ENCODE peak calls at places on chromosomes 6 and 20, in ten cellular contexts. One of them, this sample, is unnamed.

GRCh38 chr6:106715922-106716321 is 86.5 kb downstream of the QRSL1 start:
- DNase-seq in A549: no peak
- DNase-seq in IMR-90: no peak
- DNase-seq in H1: no peak
- DNase-seq in H54: no peak
- DNase-seq in uterus: no peak
- DNase-seq in GM12892: no peak
- DNase-seq in body of pancreas: no peak
- DNase-seq in gastrocnemius medialis: no peak
- DNase-seq in K562: no peak
- DNase-seq in this sample: no peak

GRCh38 chr6:147127587-147127986 is 76.6 kb upstream of the STXBP5 start:
- DNase-seq in K562: no peak
- DNase-seq in uterus: no peak
- DNase-seq in H1: no peak
- DNase-seq in A549: no peak
- DNase-seq in GM12892: no peak
- DNase-seq in IMR-90: peak; percentile 36
- DNase-seq in body of pancreas: no peak
- DNase-seq in gastrocnemius medialis: no peak
- DNase-seq in H54: no peak
- DNase-seq in this sample: peak; percentile 11

GRCh38 chr20:17873410-17874270 is 95.0 kb downstream of the SNX5 start:
- DNase-seq in A549: peak; percentile 68
- DNase-seq in H1: no peak
- DNase-seq in K562: no peak
- DNase-seq in H54: peak; percentile 83
- DNase-seq in body of pancreas: peak; percentile 96
- DNase-seq in IMR-90: peak; percentile 96
- DNase-seq in gastrocnemius medialis: peak; percentile 75
- DNase-seq in uterus: peak; percentile 92
- DNase-seq in GM12892: no peak
- DNase-seq in this sample: no peak

GRCh38 chr6:14121936-14122344 is 4.4 kb downstream of the CD83 start:
- DNase-seq in H1: no peak
- DNase-seq in K562: no peak
- DNase-seq in IMR-90: no peak
- DNase-seq in gastrocnemius medialis: peak; percentile 21
- DNase-seq in A549: no peak
- DNase-seq in H54: no peak
- DNase-seq in body of pancreas: no peak
- DNase-seq in uterus: no peak
- DNase-seq in GM12892: peak; percentile 27
- DNase-seq in this sample: no peak

GRCh38 chr20:20814685-20815084 is 102.2 kb upstream of the RALGAPA2 start:
- DNase-seq in K562: no peak
- DNase-seq in A549: peak; percentile 12
- DNase-seq in H1: peak; percentile 86
- DNase-seq in gastrocnemius medialis: no peak
- DNase-seq in IMR-90: no peak
- DNase-seq in GM12892: no peak
- DNase-seq in uterus: no peak
- DNase-seq in H54: no peak
- DNase-seq in body of pancreas: no peak
- DNase-seq in this sample: no peak

GRCh38 chr6:90144396-90144795 is 152.2 kb downstream of the BACH2 start:
- DNase-seq in IMR-90: no peak
- DNase-seq in body of pancreas: no peak
- DNase-seq in gastrocnemius medialis: no peak
- DNase-seq in H54: no peak
- DNase-seq in H1: no peak
- DNase-seq in A549: no peak
- DNase-seq in K562: no peak
- DNase-seq in GM12892: no peak
- DNase-seq in uterus: no peak
- DNase-seq in this sample: no peak

GRCh38 chr6:26045939-26046368 is 41.3 kb upstream of the HFE start:
- DNase-seq in H1: no peak
- DNase-seq in GM12892: no peak
- DNase-seq in A549: no peak
- DNase-seq in IMR-90: no peak
- DNase-seq in body of pancreas: no peak
- DNase-seq in K562: no peak
- DNase-seq in gastrocnemius medialis: no peak
- DNase-seq in H54: no peak
- DNase-seq in uterus: no peak
- DNase-seq in this sample: peak; percentile 87

GRCh38 chr20:51985013-51985415 is 182.7 kb upstream of the SALL4 start:
- DNase-seq in K562: no peak
- DNase-seq in A549: peak; percentile 82
- DNase-seq in body of pancreas: no peak
- DNase-seq in GM12892: no peak
- DNase-seq in IMR-90: peak; percentile 96
- DNase-seq in H54: peak; percentile 67
- DNase-seq in uterus: no peak
- DNase-seq in H1: no peak
- DNase-seq in gastrocnemius medialis: no peak
- DNase-seq in this sample: no peak

GRCh38 chr6:82906489-82906888 is 159.2 kb downstream of the UBE3D start:
- DNase-seq in H54: no peak
- DNase-seq in A549: no peak
- DNase-seq in GM12892: no peak
- DNase-seq in IMR-90: peak; percentile 50
- DNase-seq in gastrocnemius medialis: no peak
- DNase-seq in H1: no peak
- DNase-seq in K562: peak; percentile 13
- DNase-seq in uterus: no peak
- DNase-seq in body of pancreas: no peak
- DNase-seq in this sample: no peak

GRCh38 chr6:157020398-157021266 is 243.5 kb downstream of the ARID1B start:
- DNase-seq in gastrocnemius medialis: no peak
- DNase-seq in uterus: no peak
- DNase-seq in H1: no peak
- DNase-seq in body of pancreas: peak; percentile 51
- DNase-seq in K562: peak; percentile 78
- DNase-seq in H54: peak; percentile 23
- DNase-seq in A549: peak; percentile 57
- DNase-seq in GM12892: peak; percentile 50
- DNase-seq in IMR-90: peak; percentile 67
- DNase-seq in this sample: peak; percentile 82

GRCh38 chr6:44219053-44219814 is 2.5 kb downstream of the MYMX start:
- DNase-seq in IMR-90: peak; percentile 55
- DNase-seq in uterus: peak; percentile 81
- DNase-seq in H1: no peak
- DNase-seq in body of pancreas: peak; percentile 91
- DNase-seq in gastrocnemius medialis: peak; percentile 67
- DNase-seq in K562: peak; percentile 90
- DNase-seq in A549: peak; percentile 57
- DNase-seq in H54: peak; percentile 81
- DNase-seq in GM12892: peak; percentile 71
- DNase-seq in this sample: peak; percentile 73
- TF ChIP-seq POLR2A in IMR-90: no peak
- TF ChIP-seq POLR2A in uterus: peak; percentile 31
- TF ChIP-seq POLR2A in H1: peak; percentile 79
- TF ChIP-seq POLR2A in body of pancreas: peak; percentile 86
- TF ChIP-seq POLR2A in gastrocnemius medialis: peak; percentile 81
- TF ChIP-seq POLR2A in K562: peak; percentile 74
- TF ChIP-seq POLR2A in A549: peak; percentile 42
- TF ChIP-seq POLR2A in H54: no peak
- TF ChIP-seq POLR2A in GM12892: peak; percentile 79
- TF ChIP-seq POLR2A in this sample: no peak

DNA sequence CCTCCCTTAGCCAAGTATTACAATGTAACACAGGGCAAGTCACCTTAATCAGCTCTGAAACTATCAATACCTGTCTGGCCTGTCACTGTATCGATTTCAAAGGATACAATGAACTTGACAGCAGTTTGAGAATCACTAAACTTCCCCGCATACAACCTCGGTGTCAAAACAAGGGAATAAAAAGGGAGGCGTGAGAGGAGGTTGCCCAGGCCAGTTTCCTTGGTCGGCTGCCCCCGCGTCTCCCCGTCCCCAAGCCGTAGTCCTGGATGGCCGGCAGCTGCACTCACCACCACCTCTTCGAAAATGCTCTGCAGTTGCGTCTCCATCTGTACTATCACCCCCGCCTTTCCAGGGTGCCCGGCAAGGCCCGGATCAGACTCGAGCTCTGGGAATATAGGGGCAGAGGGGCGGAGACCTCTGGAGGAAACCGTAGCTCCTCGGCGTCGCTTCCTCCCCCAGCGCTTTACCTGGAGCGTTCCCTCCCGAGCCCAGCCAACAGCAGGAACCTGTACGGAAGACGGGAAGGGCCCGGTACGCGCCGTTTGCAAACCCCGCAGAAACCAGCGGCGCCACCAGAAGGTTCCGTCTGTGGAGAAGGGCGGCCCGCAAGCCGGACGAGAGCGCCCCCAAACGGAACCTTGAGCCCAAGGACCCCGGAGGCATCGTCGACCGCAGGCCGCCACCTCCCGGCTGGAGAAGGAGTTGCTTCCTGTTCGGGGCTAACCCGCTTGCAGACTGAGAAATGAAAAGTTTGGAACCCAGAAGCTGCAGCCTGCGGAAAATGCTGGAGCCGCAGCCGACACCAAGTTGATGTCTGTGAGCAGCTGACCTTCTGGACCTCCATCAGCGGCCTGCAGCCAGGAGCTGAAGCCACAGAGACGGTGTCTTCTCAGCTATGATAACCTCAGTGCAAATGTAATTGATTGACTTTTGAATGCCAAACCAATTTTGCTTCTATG is at the start of gene MED23:
- DNase-seq in GM12892: peak; percentile 52
- DNase-seq in H1: peak; percentile 95
- DNase-seq in body of pancreas: peak; percentile 97
- DNase-seq in K562: peak; percentile 96
- DNase-seq in H54: peak; percentile 50
- DNase-seq in gastrocnemius medialis: peak; percentile 90
- DNase-seq in uterus: peak; percentile 95
- DNase-seq in A549: peak; percentile 93
- DNase-seq in IMR-90: peak; percentile 92
- DNase-seq in this sample: peak; percentile 97
- TF ChIP-seq POLR2A in GM12892: peak; percentile 76
- TF ChIP-seq POLR2A in H1: peak; percentile 85
- TF ChIP-seq POLR2A in body of pancreas: peak; percentile 85
- TF ChIP-seq POLR2A in K562: peak; percentile 89
- TF ChIP-seq POLR2A in H54: peak; percentile 52
- TF ChIP-seq POLR2A in gastrocnemius medialis: peak; percentile 27
- TF ChIP-seq POLR2A in uterus: peak; percentile 18
- TF ChIP-seq POLR2A in A549: peak; percentile 40
- TF ChIP-seq POLR2A in IMR-90: peak; percentile 70
- TF ChIP-seq POLR2A in this sample: peak; percentile 87

GRCh38 chr20:16404171-16404570 is 169.1 kb downstream of the KIF16B start:
- DNase-seq in gastrocnemius medialis: no peak
- DNase-seq in uterus: no peak
- DNase-seq in A549: no peak
- DNase-seq in K562: no peak
- DNase-seq in body of pancreas: no peak
- DNase-seq in H54: no peak
- DNase-seq in H1: no peak
- DNase-seq in GM12892: no peak
- DNase-seq in IMR-90: no peak
- DNase-seq in this sample: no peak
- TF ChIP-seq POLR2A in gastrocnemius medialis: no peak
- TF ChIP-seq POLR2A in uterus: no peak
- TF ChIP-seq POLR2A in A549: no peak
- TF ChIP-seq POLR2A in K562: no peak
- TF ChIP-seq POLR2A in body of pancreas: no peak
- TF ChIP-seq POLR2A in H54: no peak
- TF ChIP-seq POLR2A in H1: no peak
- TF ChIP-seq POLR2A in GM12892: no peak
- TF ChIP-seq POLR2A in IMR-90: no peak
- TF ChIP-seq POLR2A in this sample: no peak

GRCh38 chr6:117676577-117677218 is 1.4 kb downstream of the NUS1 start:
- DNase-seq in K562: no peak
- DNase-seq in body of pancreas: no peak
- DNase-seq in GM12892: no peak
- DNase-seq in H1: no peak
- DNase-seq in uterus: no peak
- DNase-seq in gastrocnemius medialis: no peak
- DNase-seq in H54: no peak
- DNase-seq in IMR-90: no peak
- DNase-seq in A549: no peak
- DNase-seq in this sample: peak; percentile 22

GRCh38 chr6:117677553-117678131 is 2.4 kb downstream of the NUS1 start:
- DNase-seq in uterus: no peak
- DNase-seq in H1: no peak
- DNase-seq in K562: peak; percentile 59
- DNase-seq in gastrocnemius medialis: no peak
- DNase-seq in GM12892: no peak
- DNase-seq in A549: no peak
- DNase-seq in H54: no peak
- DNase-seq in body of pancreas: no peak
- DNase-seq in IMR-90: peak; percentile 44
- DNase-seq in this sample: peak; percentile 69

GRCh38 chr6:117674503-117674902 is 766 bp upstream of the NUS1 start:
- DNase-seq in body of pancreas: no peak
- DNase-seq in IMR-90: no peak
- DNase-seq in H54: no peak
- DNase-seq in GM12892: no peak
- DNase-seq in A549: no peak
- DNase-seq in K562: peak; percentile 38
- DNase-seq in uterus: no peak
- DNase-seq in gastrocnemius medialis: no peak
- DNase-seq in H1: no peak
- DNase-seq in this sample: no peak

DNA sequence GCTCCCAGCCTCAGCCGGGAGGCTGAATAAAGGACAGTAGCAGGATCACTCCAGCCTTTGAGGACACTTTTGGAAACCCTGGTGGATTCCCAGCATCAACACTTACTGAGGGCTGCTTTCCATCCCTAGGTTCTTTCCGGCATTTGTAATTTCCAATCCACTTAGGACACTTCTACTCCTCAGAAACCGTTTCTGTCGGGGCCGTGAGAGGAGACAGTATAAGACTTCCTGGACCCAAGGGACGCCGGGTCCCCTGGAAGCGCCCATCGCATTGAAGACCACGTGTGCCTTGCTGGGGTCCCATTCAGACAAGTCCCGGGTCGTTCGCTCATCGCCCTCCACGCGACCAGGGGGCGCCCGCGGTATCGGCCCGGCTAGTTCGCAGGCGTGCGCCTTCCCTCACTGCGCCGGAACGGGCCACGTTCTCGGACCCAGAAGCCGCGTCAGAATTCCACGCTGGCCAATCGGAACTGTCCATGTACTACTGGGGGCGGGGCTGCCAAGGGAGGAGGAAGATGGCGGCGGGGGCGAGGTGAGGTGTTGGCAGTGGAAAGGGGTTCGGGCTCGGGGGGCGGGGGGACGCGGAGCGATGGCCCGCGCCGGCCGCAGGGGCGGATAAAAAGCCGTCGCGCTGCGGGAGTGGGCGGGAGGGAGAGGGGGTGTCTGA is at the start of gene NUS1:
- DNase-seq in H1: peak; percentile 92
- DNase-seq in K562: peak; percentile 98
- DNase-seq in gastrocnemius medialis: peak; percentile 96
- DNase-seq in GM12892: peak; percentile 94
- DNase-seq in A549: peak; percentile 94
- DNase-seq in IMR-90: peak; percentile 96
- DNase-seq in uterus: peak; percentile 97
- DNase-seq in H54: peak; percentile 77
- DNase-seq in body of pancreas: peak; percentile 96
- DNase-seq in this sample: peak; percentile 98
- TF ChIP-seq POLR2A in H1: peak; percentile 68
- TF ChIP-seq POLR2A in K562: peak; percentile 81
- TF ChIP-seq POLR2A in gastrocnemius medialis: peak; percentile 53
- TF ChIP-seq POLR2A in GM12892: peak; percentile 54
- TF ChIP-seq POLR2A in A549: peak; percentile 17
- TF ChIP-seq POLR2A in IMR-90: peak; percentile 52
- TF ChIP-seq POLR2A in uterus: no peak
- TF ChIP-seq POLR2A in H54: no peak
- TF ChIP-seq POLR2A in body of pancreas: peak; percentile 70
- TF ChIP-seq POLR2A in this sample: peak; percentile 69